ENCODE peak calls at places on chromosomes 7 and 10, in seven cellular contexts. One of them, this sample, is unnamed. For H3K4me1, the result is how much of the 10 kb centered on the place peaks cover.

GRCh38 chr10:124898493-124898892 is 43.4 kb upstream of the ZRANB1 start:
- DNase-seq in lung: no peak
- DNase-seq in kidney: no peak
- DNase-seq in GM12878: no peak
- DNase-seq in ascending aorta: no peak
- DNase-seq in body of pancreas: peak
- DNase-seq in CD4-positive, CD25-positive, alpha-beta regulatory T cell: no peak
- DNase-seq in this sample: no peak

GRCh38 chr7:80481196-80481884 is 30.5 kb downstream of the GNAT3 start:
- DNase-seq in kidney: no peak
- DNase-seq in lung: no peak
- DNase-seq in ascending aorta: no peak
- DNase-seq in CD4-positive, CD25-positive, alpha-beta regulatory T cell: no peak
- DNase-seq in GM12878: no peak
- DNase-seq in body of pancreas: no peak
- DNase-seq in this sample: no peak

GRCh38 chr10:126073606-126074005 is 177.2 kb downstream of the FANK1 start:
- DNase-seq in body of pancreas: no peak
- DNase-seq in ascending aorta: no peak
- DNase-seq in CD4-positive, CD25-positive, alpha-beta regulatory T cell: no peak
- DNase-seq in lung: no peak
- DNase-seq in kidney: no peak
- DNase-seq in GM12878: no peak
- DNase-seq in this sample: no peak

GRCh38 chr7:34108150-34108549 is 202.8 kb downstream of the BMPER start:
- DNase-seq in GM12878: no peak
- DNase-seq in kidney: no peak
- DNase-seq in ascending aorta: no peak
- DNase-seq in lung: no peak
- DNase-seq in CD4-positive, CD25-positive, alpha-beta regulatory T cell: no peak
- DNase-seq in body of pancreas: peak
- DNase-seq in this sample: peak

GRCh38 chr10:15180736-15181135 is 12.2 kb upstream of the NMT2 start:
- DNase-seq in GM12878: no peak
- DNase-seq in body of pancreas: no peak
- DNase-seq in ascending aorta: no peak
- DNase-seq in kidney: no peak
- DNase-seq in lung: no peak
- DNase-seq in CD4-positive, CD25-positive, alpha-beta regulatory T cell: no peak
- DNase-seq in this sample: no peak

GRCh38 chr10:43402880-43403452 is 6.0 kb downstream of the HNRNPF start:
- DNase-seq in body of pancreas: no peak
- DNase-seq in lung: no peak
- DNase-seq in ascending aorta: no peak
- DNase-seq in GM12878: no peak
- DNase-seq in CD4-positive, CD25-positive, alpha-beta regulatory T cell: no peak
- DNase-seq in kidney: no peak
- DNase-seq in this sample: no peak

GRCh38 chr7:87715511-87715910 is 87.3 kb downstream of the RUNDC3B start:
- DNase-seq in CD4-positive, CD25-positive, alpha-beta regulatory T cell: no peak
- DNase-seq in lung: no peak
- DNase-seq in body of pancreas: no peak
- DNase-seq in GM12878: no peak
- DNase-seq in kidney: no peak
- DNase-seq in ascending aorta: no peak
- DNase-seq in this sample: no peak

GRCh38 chr7:1080251-1080917 is 7.5 kb upstream of the GPER1 start:
- DNase-seq in lung: no peak
- DNase-seq in ascending aorta: no peak
- DNase-seq in kidney: no peak
- DNase-seq in GM12878: no peak
- DNase-seq in body of pancreas: no peak
- DNase-seq in CD4-positive, CD25-positive, alpha-beta regulatory T cell: no peak
- DNase-seq in this sample: no peak

GRCh38 chr7:22582860-22583640 is 83.1 kb upstream of the STEAP1B start:
- DNase-seq in ascending aorta: no peak
- DNase-seq in kidney: no peak
- DNase-seq in CD4-positive, CD25-positive, alpha-beta regulatory T cell: no peak
- DNase-seq in body of pancreas: peak
- DNase-seq in GM12878: no peak
- DNase-seq in lung: peak
- DNase-seq in this sample: no peak

GRCh38 chr10:97361050-97361901 is 26.7 kb upstream of the FRAT2 start:
- DNase-seq in body of pancreas: no peak
- DNase-seq in lung: no peak
- DNase-seq in kidney: no peak
- DNase-seq in ascending aorta: no peak
- DNase-seq in CD4-positive, CD25-positive, alpha-beta regulatory T cell: no peak
- DNase-seq in GM12878: no peak
- DNase-seq in this sample: no peak

GRCh38 chr10:12377891-12378290 is 28.5 kb downstream of the CAMK1D start:
- DNase-seq in kidney: no peak
- DNase-seq in ascending aorta: no peak
- DNase-seq in body of pancreas: no peak
- DNase-seq in CD4-positive, CD25-positive, alpha-beta regulatory T cell: no peak
- DNase-seq in GM12878: no peak
- DNase-seq in lung: no peak
- DNase-seq in this sample: no peak

DNA sequence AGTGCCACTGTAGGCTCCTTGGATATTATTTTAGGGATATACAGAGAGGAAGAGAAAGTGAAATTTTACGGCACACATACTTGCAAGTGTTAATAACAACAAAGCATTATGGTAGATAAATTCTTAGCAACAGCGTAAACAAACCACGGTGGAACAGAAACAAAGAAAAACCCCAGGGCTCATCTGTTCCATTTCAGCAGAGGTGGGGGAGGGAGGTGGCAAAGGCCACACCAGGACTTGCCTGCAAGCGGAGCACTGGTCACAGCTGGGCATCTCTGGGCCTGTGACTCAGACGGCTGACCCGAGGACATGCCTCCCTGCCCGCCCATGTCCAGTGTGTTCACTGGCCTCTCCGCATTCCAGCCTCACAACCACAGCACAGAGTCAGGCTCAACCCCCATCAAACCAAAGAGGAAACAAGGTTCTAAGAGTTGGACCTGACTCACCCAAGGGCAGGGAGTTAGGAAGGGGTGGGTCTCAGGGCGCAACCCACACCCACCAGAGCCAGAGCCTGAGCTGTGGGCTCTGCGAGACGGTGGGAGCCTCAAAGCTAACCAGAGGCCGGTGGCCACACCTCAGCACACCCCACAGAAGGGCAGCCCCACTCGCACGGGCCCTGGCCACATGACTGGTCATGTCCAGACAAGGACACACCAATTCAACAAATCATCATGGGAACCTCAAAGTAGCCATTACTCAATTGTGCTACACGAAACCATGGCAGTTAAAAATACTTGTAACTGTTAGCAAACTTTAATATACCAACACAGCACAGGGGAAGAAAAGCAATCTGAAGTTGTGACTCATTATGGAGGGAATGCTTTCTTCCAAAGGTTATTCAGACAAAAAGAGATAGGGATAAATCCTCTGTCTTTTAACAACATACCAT is 10.7 kb downstream of the ESYT2 start:
- DNase-seq in lung: peak
- DNase-seq in ascending aorta: peak
- DNase-seq in CD4-positive, CD25-positive, alpha-beta regulatory T cell: peak
- DNase-seq in body of pancreas: peak
- DNase-seq in GM12878: peak
- DNase-seq in kidney: peak
- DNase-seq in this sample: peak
- H3K4me1 ChIP-seq in lung: under half
- H3K4me1 ChIP-seq in ascending aorta: under half
- H3K4me1 ChIP-seq in CD4-positive, CD25-positive, alpha-beta regulatory T cell: half or more
- H3K4me1 ChIP-seq in body of pancreas: half or more
- H3K4me1 ChIP-seq in GM12878: under half
- H3K4me1 ChIP-seq in kidney: under half
- H3K4me1 ChIP-seq in this sample: half or more

GRCh38 chr7:116557066-116557585 is 32.3 kb downstream of the CAV1 start:
- DNase-seq in GM12878: no peak
- DNase-seq in kidney: no peak
- DNase-seq in lung: no peak
- DNase-seq in ascending aorta: no peak
- DNase-seq in CD4-positive, CD25-positive, alpha-beta regulatory T cell: no peak
- DNase-seq in body of pancreas: no peak
- DNase-seq in this sample: no peak
- H3K4me1 ChIP-seq in GM12878: under half
- H3K4me1 ChIP-seq in kidney: under half
- H3K4me1 ChIP-seq in lung: under half
- H3K4me1 ChIP-seq in ascending aorta: under half
- H3K4me1 ChIP-seq in CD4-positive, CD25-positive, alpha-beta regulatory T cell: under half
- H3K4me1 ChIP-seq in body of pancreas: under half
- H3K4me1 ChIP-seq in this sample: half or more

DNA sequence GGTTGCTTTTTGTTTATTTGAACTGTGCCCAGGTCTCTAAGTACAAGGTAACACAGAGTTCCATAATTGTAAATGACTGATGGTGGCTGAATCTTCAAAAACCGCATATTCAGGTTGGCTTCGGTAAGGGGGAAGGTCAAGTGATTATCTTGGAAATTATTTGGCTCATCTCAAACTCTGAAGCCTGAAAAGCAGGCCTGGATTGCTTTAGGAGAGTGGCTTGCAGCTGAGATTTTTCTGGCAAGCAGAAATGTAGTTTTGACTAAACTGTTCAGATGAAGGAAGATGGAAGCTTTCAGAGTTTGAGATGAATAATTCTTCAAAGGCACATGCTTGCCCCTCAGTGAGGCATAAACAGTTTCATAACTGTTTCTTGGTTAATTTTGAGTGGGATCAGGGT is 469.0 kb downstream of the ADRA2A start:
- DNase-seq in GM12878: no peak
- DNase-seq in CD4-positive, CD25-positive, alpha-beta regulatory T cell: no peak
- DNase-seq in lung: no peak
- DNase-seq in kidney: no peak
- DNase-seq in body of pancreas: no peak
- DNase-seq in ascending aorta: no peak
- DNase-seq in this sample: no peak
- H3K4me1 ChIP-seq in GM12878: under half
- H3K4me1 ChIP-seq in CD4-positive, CD25-positive, alpha-beta regulatory T cell: under half
- H3K4me1 ChIP-seq in lung: under half
- H3K4me1 ChIP-seq in kidney: under half
- H3K4me1 ChIP-seq in body of pancreas: under half
- H3K4me1 ChIP-seq in ascending aorta: under half
- H3K4me1 ChIP-seq in this sample: under half

DNA sequence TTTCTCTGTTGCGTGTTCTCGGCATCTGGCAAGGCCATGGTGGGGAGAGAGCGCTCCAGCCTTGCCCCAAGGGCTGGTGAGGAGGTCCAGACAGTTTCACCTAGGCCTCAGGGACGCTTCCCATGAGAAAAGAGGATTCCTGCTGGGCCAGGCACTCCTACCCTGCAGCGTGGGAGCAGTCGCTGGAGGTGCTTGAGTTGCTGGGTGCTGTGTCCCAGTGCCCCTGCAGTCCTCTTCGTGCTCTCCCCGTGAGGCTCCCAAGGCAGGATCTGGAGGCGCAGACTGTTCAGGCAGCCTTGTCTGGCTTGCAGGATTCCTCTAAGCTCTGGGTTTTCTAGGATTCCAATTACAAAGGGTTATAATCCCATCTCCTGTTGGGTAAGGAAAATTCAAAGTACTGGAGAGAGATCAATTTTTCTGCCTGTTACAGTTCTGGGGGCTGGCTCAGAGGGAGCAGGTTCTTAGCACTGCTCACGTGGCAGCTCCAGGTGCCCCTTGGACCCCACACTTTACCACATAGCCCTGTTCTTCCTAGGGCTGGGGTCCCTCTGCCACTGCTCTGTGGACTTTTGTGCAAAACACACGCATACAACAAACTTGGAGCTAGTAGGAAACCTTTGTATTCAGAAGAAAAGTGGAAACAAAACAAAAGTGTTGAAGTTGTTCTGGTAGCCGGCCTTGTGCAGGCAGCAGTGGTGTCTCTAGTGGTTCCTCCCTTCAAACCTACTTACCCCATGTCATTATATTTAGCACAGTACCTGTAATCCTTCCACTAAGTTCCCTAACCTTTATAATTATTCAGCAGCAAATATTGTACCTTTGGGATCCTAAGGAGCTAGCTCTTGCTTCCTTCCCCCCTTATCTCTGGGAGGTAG is 60.5 kb downstream of the CCNY start:
- DNase-seq in lung: no peak
- DNase-seq in body of pancreas: no peak
- DNase-seq in ascending aorta: no peak
- DNase-seq in GM12878: no peak
- DNase-seq in kidney: no peak
- DNase-seq in CD4-positive, CD25-positive, alpha-beta regulatory T cell: no peak
- DNase-seq in this sample: no peak
- H3K4me1 ChIP-seq in lung: half or more
- H3K4me1 ChIP-seq in body of pancreas: under half
- H3K4me1 ChIP-seq in ascending aorta: under half
- H3K4me1 ChIP-seq in GM12878: under half
- H3K4me1 ChIP-seq in kidney: under half
- H3K4me1 ChIP-seq in CD4-positive, CD25-positive, alpha-beta regulatory T cell: under half
- H3K4me1 ChIP-seq in this sample: half or more

DNA sequence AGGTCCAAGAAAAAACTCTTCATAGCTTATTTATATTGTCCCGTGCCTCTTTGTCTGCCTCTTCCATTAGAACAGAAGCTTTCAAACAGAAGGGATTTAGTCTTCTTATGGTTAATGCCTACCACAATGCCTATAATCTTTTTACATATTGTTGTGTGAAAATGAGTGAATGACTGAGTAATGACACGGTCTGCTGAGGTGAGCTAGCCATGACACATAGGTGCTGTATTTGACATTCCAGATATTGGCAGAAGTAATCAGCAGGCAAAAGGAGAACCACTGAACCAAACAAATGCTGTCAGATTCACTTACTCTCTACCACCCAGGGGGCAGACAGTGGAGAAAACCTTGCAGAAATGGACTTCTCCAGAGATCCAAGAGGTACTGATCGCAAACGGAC is 377.2 kb upstream of the VWC2 start:
- DNase-seq in CD4-positive, CD25-positive, alpha-beta regulatory T cell: no peak
- DNase-seq in GM12878: no peak
- DNase-seq in kidney: no peak
- DNase-seq in lung: no peak
- DNase-seq in ascending aorta: no peak
- DNase-seq in body of pancreas: no peak
- DNase-seq in this sample: no peak
- H3K4me1 ChIP-seq in CD4-positive, CD25-positive, alpha-beta regulatory T cell: under half
- H3K4me1 ChIP-seq in GM12878: under half
- H3K4me1 ChIP-seq in kidney: under half
- H3K4me1 ChIP-seq in lung: under half
- H3K4me1 ChIP-seq in ascending aorta: under half
- H3K4me1 ChIP-seq in body of pancreas: under half
- H3K4me1 ChIP-seq in this sample: under half

DNA sequence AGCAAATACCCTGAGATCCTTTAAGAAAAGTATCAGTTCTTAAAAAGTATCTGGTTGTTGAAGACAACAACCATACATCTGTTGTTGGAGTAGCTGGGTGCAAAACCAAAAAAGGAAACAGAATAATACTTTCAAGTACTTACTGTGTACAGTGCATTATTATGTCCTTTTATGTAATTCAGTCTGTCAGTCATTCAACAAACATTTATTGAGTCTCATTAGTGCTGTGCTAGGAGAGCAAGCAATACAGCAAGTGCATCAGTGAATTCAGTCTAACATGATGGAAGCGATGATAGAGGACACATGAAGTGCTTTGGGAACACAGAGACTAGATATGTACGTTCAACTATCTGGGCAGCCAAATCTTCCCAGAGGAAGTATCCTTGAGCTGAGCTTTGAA is 37.4 kb upstream of the KIF5B start:
- DNase-seq in lung: no peak
- DNase-seq in GM12878: no peak
- DNase-seq in kidney: no peak
- DNase-seq in body of pancreas: no peak
- DNase-seq in ascending aorta: no peak
- DNase-seq in CD4-positive, CD25-positive, alpha-beta regulatory T cell: no peak
- DNase-seq in this sample: no peak
- H3K4me1 ChIP-seq in lung: under half
- H3K4me1 ChIP-seq in GM12878: under half
- H3K4me1 ChIP-seq in kidney: under half
- H3K4me1 ChIP-seq in body of pancreas: under half
- H3K4me1 ChIP-seq in ascending aorta: under half
- H3K4me1 ChIP-seq in CD4-positive, CD25-positive, alpha-beta regulatory T cell: under half
- H3K4me1 ChIP-seq in this sample: under half

GRCh38 chr10:123156091-123156490 is 1.9 kb downstream of the BUB3 start:
- DNase-seq in lung: no peak
- DNase-seq in ascending aorta: no peak
- DNase-seq in GM12878: no peak
- DNase-seq in kidney: no peak
- DNase-seq in CD4-positive, CD25-positive, alpha-beta regulatory T cell: no peak
- DNase-seq in body of pancreas: no peak
- DNase-seq in this sample: no peak
- H3K4me1 ChIP-seq in lung: under half
- H3K4me1 ChIP-seq in ascending aorta: under half
- H3K4me1 ChIP-seq in GM12878: under half
- H3K4me1 ChIP-seq in kidney: under half
- H3K4me1 ChIP-seq in CD4-positive, CD25-positive, alpha-beta regulatory T cell: half or more
- H3K4me1 ChIP-seq in body of pancreas: under half
- H3K4me1 ChIP-seq in this sample: under half

This sample was measured in esophagus muscularis mucosa.